ENCODE peak calls at places on chromosomes 3 and 15, in six cellular contexts. One of them, this sample, is unnamed.

GRCh38 chr15:90871097-90871715 is 2.8 kb downstream of the FURIN start:
- DNase-seq in transverse colon: peak; percentile 41
- DNase-seq in OCI-LY7: peak; percentile 50
- DNase-seq in thoracic aorta: no peak
- DNase-seq in aorta: peak; percentile 83
- DNase-seq in ovary: peak; percentile 57
- DNase-seq in this sample: peak; percentile 42

GRCh38 chr15:76517910-76518309 is 181.3 kb downstream of the ISL2 start:
- DNase-seq in transverse colon: no peak
- DNase-seq in OCI-LY7: no peak
- DNase-seq in thoracic aorta: no peak
- DNase-seq in aorta: no peak
- DNase-seq in ovary: no peak
- DNase-seq in this sample: no peak

GRCh38 chr3:189602471-189602870 is 28.7 kb upstream of the TP63 start:
- DNase-seq in transverse colon: no peak
- DNase-seq in OCI-LY7: no peak
- DNase-seq in thoracic aorta: no peak
- DNase-seq in aorta: no peak
- DNase-seq in ovary: no peak
- DNase-seq in this sample: no peak

GRCh38 chr15:89359471-89360293 is 25.1 kb upstream of the POLG start:
- DNase-seq in transverse colon: no peak
- DNase-seq in OCI-LY7: no peak
- DNase-seq in thoracic aorta: no peak
- DNase-seq in aorta: peak; percentile 67
- DNase-seq in ovary: no peak
- DNase-seq in this sample: no peak

GRCh38 chr3:48966367-48966766 is 23.7 kb upstream of the P4HTM start:
- DNase-seq in transverse colon: no peak
- DNase-seq in OCI-LY7: no peak
- DNase-seq in thoracic aorta: no peak
- DNase-seq in aorta: no peak
- DNase-seq in ovary: no peak
- DNase-seq in this sample: no peak

GRCh38 chr3:154151969-154152368 is 30.8 kb downstream of the ARHGEF26 start:
- DNase-seq in transverse colon: no peak
- DNase-seq in OCI-LY7: no peak
- DNase-seq in thoracic aorta: no peak
- DNase-seq in aorta: no peak
- DNase-seq in ovary: no peak
- DNase-seq in this sample: no peak

GRCh38 chr3:46082849-46083248 is 55.6 kb upstream of the XCR1 start:
- DNase-seq in transverse colon: no peak
- DNase-seq in OCI-LY7: no peak
- DNase-seq in thoracic aorta: no peak
- DNase-seq in aorta: no peak
- DNase-seq in ovary: no peak
- DNase-seq in this sample: no peak

GRCh38 chr3:107846282-107846852 is 244.5 kb downstream of the CD47 start:
- DNase-seq in transverse colon: peak; percentile 66
- DNase-seq in OCI-LY7: peak; percentile 39
- DNase-seq in thoracic aorta: peak; percentile 8
- DNase-seq in aorta: peak; percentile 91
- DNase-seq in ovary: peak; percentile 67
- DNase-seq in this sample: peak; percentile 55

GRCh38 chr3:124034016-124034808 is 42.3 kb upstream of the ROPN1 start:
- DNase-seq in transverse colon: peak; percentile 24
- DNase-seq in OCI-LY7: no peak
- DNase-seq in thoracic aorta: no peak
- DNase-seq in aorta: peak; percentile 80
- DNase-seq in ovary: no peak
- DNase-seq in this sample: peak; percentile 25

GRCh38 chr3:171168086-171168485 is 141.6 kb upstream of the SLC2A2 start:
- DNase-seq in transverse colon: no peak
- DNase-seq in OCI-LY7: no peak
- DNase-seq in thoracic aorta: no peak
- DNase-seq in aorta: no peak
- DNase-seq in ovary: no peak
- DNase-seq in this sample: no peak

GRCh38 chr15:88036154-88036839 is 220.2 kb downstream of the NTRK3 start:
- DNase-seq in transverse colon: no peak
- DNase-seq in OCI-LY7: no peak
- DNase-seq in thoracic aorta: no peak
- DNase-seq in aorta: no peak
- DNase-seq in ovary: no peak
- DNase-seq in this sample: no peak
- H3K27ac ChIP-seq in transverse colon: no peak overlapping the region
- H3K27ac ChIP-seq in OCI-LY7: no peak overlapping the region
- H3K27ac ChIP-seq in thoracic aorta: no peak overlapping the region
- H3K27ac ChIP-seq in aorta: no peak overlapping the region
- H3K27ac ChIP-seq in ovary: no peak overlapping the region
- H3K27ac ChIP-seq in this sample: no peak overlapping the region

GRCh38 chr3:136334209-136334608 is 84.1 kb downstream of the PCCB start:
- DNase-seq in transverse colon: no peak
- DNase-seq in OCI-LY7: no peak
- DNase-seq in thoracic aorta: no peak
- DNase-seq in aorta: no peak
- DNase-seq in ovary: no peak
- DNase-seq in this sample: no peak

GRCh38 chr3:136330900-136331299 is 80.8 kb downstream of the PCCB start:
- DNase-seq in transverse colon: no peak
- DNase-seq in OCI-LY7: no peak
- DNase-seq in thoracic aorta: no peak
- DNase-seq in aorta: no peak
- DNase-seq in ovary: no peak
- DNase-seq in this sample: no peak

GRCh38 chr3:136332302-136332701 is 82.2 kb downstream of the PCCB start:
- DNase-seq in transverse colon: no peak
- DNase-seq in OCI-LY7: no peak
- DNase-seq in thoracic aorta: no peak
- DNase-seq in aorta: no peak
- DNase-seq in ovary: no peak
- DNase-seq in this sample: no peak

GRCh38 chr3:136329593-136329992 is 79.5 kb downstream of the PCCB start:
- DNase-seq in transverse colon: no peak
- DNase-seq in OCI-LY7: no peak
- DNase-seq in thoracic aorta: no peak
- DNase-seq in aorta: no peak
- DNase-seq in ovary: no peak
- DNase-seq in this sample: no peak

DNA sequence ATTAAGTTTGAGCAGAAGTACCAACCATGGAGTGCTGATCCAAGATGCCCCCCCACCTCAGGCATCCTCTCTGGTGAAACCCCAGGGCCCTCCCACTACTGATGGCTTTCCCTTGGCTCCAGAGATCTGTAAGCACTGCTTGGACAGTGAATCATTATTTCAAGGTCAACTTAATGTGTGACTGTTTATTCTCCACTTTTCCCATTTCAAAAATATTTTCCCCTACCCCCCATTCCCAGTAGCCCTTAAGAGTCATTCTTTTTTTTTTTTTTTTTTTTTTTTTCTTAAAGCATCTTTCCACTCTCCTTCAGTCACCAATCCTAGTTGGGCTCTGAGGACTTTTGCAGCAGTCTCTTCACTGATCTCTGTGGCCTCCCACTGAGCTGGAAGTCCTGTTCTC is 82.6 kb downstream of the PCCB start:
- DNase-seq in transverse colon: no peak
- DNase-seq in OCI-LY7: no peak
- DNase-seq in thoracic aorta: no peak
- DNase-seq in aorta: no peak
- DNase-seq in ovary: no peak
- DNase-seq in this sample: no peak
- H3K36me3 ChIP-seq in transverse colon: no peaks in the 10 kb centered on the region
- H3K36me3 ChIP-seq in OCI-LY7: peaks cover 74% of the 10 kb centered on the region
- H3K36me3 ChIP-seq in thoracic aorta: peaks cover 18% of the 10 kb centered on the region
- H3K36me3 ChIP-seq in aorta: no peaks in the 10 kb centered on the region
- H3K36me3 ChIP-seq in ovary: no peaks in the 10 kb centered on the region
- H3K36me3 ChIP-seq in this sample: peaks cover 79% of the 10 kb centered on the region

GRCh38 chr3:185233328-185233727 is 20.5 kb downstream of the EHHADH start:
- DNase-seq in transverse colon: no peak
- DNase-seq in OCI-LY7: no peak
- DNase-seq in thoracic aorta: no peak
- DNase-seq in aorta: no peak
- DNase-seq in ovary: no peak
- DNase-seq in this sample: no peak
- H3K9me3 ChIP-seq in transverse colon: peaks cover 21% of the 10 kb centered on the region
- H3K9me3 ChIP-seq in OCI-LY7: peaks cover 15% of the 10 kb centered on the region
- H3K9me3 ChIP-seq in thoracic aorta: peaks cover 21% of the 10 kb centered on the region
- H3K9me3 ChIP-seq in aorta: no peaks in the 10 kb centered on the region
- H3K9me3 ChIP-seq in ovary: no peaks in the 10 kb centered on the region
- H3K9me3 ChIP-seq in this sample: peaks cover 63% of the 10 kb centered on the region

GRCh38 chr3:165158011-165158410 is 38.2 kb downstream of the SLITRK3 start:
- DNase-seq in transverse colon: no peak
- DNase-seq in OCI-LY7: no peak
- DNase-seq in thoracic aorta: no peak
- DNase-seq in aorta: no peak
- DNase-seq in ovary: no peak
- DNase-seq in this sample: no peak
- H3K27ac ChIP-seq in transverse colon: peak overlapping the region; percentile 57
- H3K27ac ChIP-seq in OCI-LY7: no peak overlapping the region
- H3K27ac ChIP-seq in thoracic aorta: no peak overlapping the region
- H3K27ac ChIP-seq in aorta: no peak overlapping the region
- H3K27ac ChIP-seq in ovary: no peak overlapping the region
- H3K27ac ChIP-seq in this sample: no peak overlapping the region

GRCh38 chr3:121696190-121696589 is 35.5 kb upstream of the HCLS1 start:
- DNase-seq in transverse colon: no peak
- DNase-seq in OCI-LY7: no peak
- DNase-seq in thoracic aorta: no peak
- DNase-seq in aorta: no peak
- DNase-seq in ovary: no peak
- DNase-seq in this sample: no peak
- H3K36me3 ChIP-seq in transverse colon: peaks cover 67% of the 10 kb centered on the region
- H3K36me3 ChIP-seq in OCI-LY7: peaks cover 24% of the 10 kb centered on the region
- H3K36me3 ChIP-seq in thoracic aorta: peaks cover 22% of the 10 kb centered on the region
- H3K36me3 ChIP-seq in aorta: peaks cover 19% of the 10 kb centered on the region
- H3K36me3 ChIP-seq in ovary: no peaks in the 10 kb centered on the region
- H3K36me3 ChIP-seq in this sample: peaks cover 49% of the 10 kb centered on the region